ENCODE peak calls at places on chromosomes 4 and X, in ten cellular contexts. One of them, this sample, is unnamed.

GRCh38 chrX:134537179-134537945 is 77.4 kb downstream of the HPRT1 start:
- DNase-seq in tibial nerve: no peak
- DNase-seq in cardiac fibroblast: peak
- DNase-seq in tibial artery: no peak
- DNase-seq in OCI-LY7: no peak
- DNase-seq in foreskin fibroblast: peak
- DNase-seq in pancreas: no peak
- DNase-seq in Panc1: no peak
- DNase-seq in stomach: no peak
- DNase-seq in brain microvascular endothelial cell: peak
- DNase-seq in this sample: no peak

GRCh38 chr4:13344216-13344615 is 139.9 kb downstream of the RAB28 start:
- DNase-seq in tibial nerve: no peak
- DNase-seq in cardiac fibroblast: no peak
- DNase-seq in tibial artery: no peak
- DNase-seq in OCI-LY7: no peak
- DNase-seq in foreskin fibroblast: peak
- DNase-seq in pancreas: no peak
- DNase-seq in Panc1: no peak
- DNase-seq in stomach: no peak
- DNase-seq in brain microvascular endothelial cell: no peak
- DNase-seq in this sample: no peak

GRCh38 chr4:5678977-5679376 is 29.4 kb downstream of the EVC2 start:
- DNase-seq in tibial nerve: no peak
- DNase-seq in cardiac fibroblast: no peak
- DNase-seq in tibial artery: no peak
- DNase-seq in OCI-LY7: no peak
- DNase-seq in foreskin fibroblast: peak
- DNase-seq in pancreas: no peak
- DNase-seq in Panc1: no peak
- DNase-seq in stomach: no peak
- DNase-seq in brain microvascular endothelial cell: no peak
- DNase-seq in this sample: no peak

GRCh38 chrX:110327336-110327735 is 9.5 kb upstream of the AMMECR1 start:
- DNase-seq in tibial nerve: no peak
- DNase-seq in cardiac fibroblast: no peak
- DNase-seq in tibial artery: no peak
- DNase-seq in OCI-LY7: no peak
- DNase-seq in foreskin fibroblast: no peak
- DNase-seq in pancreas: no peak
- DNase-seq in Panc1: no peak
- DNase-seq in stomach: no peak
- DNase-seq in brain microvascular endothelial cell: no peak
- DNase-seq in this sample: no peak

GRCh38 chrX:71111141-71111843 is at the start of gene IL2RG:
- DNase-seq in tibial nerve: no peak
- DNase-seq in cardiac fibroblast: no peak
- DNase-seq in tibial artery: no peak
- DNase-seq in OCI-LY7: peak
- DNase-seq in foreskin fibroblast: no peak
- DNase-seq in pancreas: no peak
- DNase-seq in Panc1: no peak
- DNase-seq in stomach: peak
- DNase-seq in brain microvascular endothelial cell: no peak
- DNase-seq in this sample: no peak

GRCh38 chr4:159129822-159130550 is 27.1 kb downstream of the RAPGEF2 start:
- DNase-seq in tibial nerve: no peak
- DNase-seq in cardiac fibroblast: no peak
- DNase-seq in tibial artery: no peak
- DNase-seq in OCI-LY7: no peak
- DNase-seq in foreskin fibroblast: no peak
- DNase-seq in pancreas: no peak
- DNase-seq in Panc1: no peak
- DNase-seq in stomach: no peak
- DNase-seq in brain microvascular endothelial cell: no peak
- DNase-seq in this sample: no peak

GRCh38 chr4:5747746-5748365 is 36.9 kb downstream of the EVC start:
- DNase-seq in tibial nerve: peak
- DNase-seq in cardiac fibroblast: peak
- DNase-seq in tibial artery: peak
- DNase-seq in OCI-LY7: no peak
- DNase-seq in foreskin fibroblast: peak
- DNase-seq in pancreas: no peak
- DNase-seq in Panc1: peak
- DNase-seq in stomach: no peak
- DNase-seq in brain microvascular endothelial cell: peak
- DNase-seq in this sample: no peak

GRCh38 chrX:151396042-151396826 is 772 bp upstream of the VMA21 start:
- DNase-seq in tibial nerve: peak
- DNase-seq in cardiac fibroblast: no peak
- DNase-seq in tibial artery: peak
- DNase-seq in OCI-LY7: peak
- DNase-seq in foreskin fibroblast: peak
- DNase-seq in pancreas: no peak
- DNase-seq in Panc1: peak
- DNase-seq in stomach: no peak
- DNase-seq in brain microvascular endothelial cell: peak
- DNase-seq in this sample: no peak

GRCh38 chr4:80811413-80811812 is 219.1 kb upstream of the BMP3 start:
- DNase-seq in tibial nerve: no peak
- DNase-seq in cardiac fibroblast: no peak
- DNase-seq in tibial artery: no peak
- DNase-seq in OCI-LY7: no peak
- DNase-seq in foreskin fibroblast: no peak
- DNase-seq in pancreas: no peak
- DNase-seq in Panc1: no peak
- DNase-seq in stomach: no peak
- DNase-seq in brain microvascular endothelial cell: no peak
- DNase-seq in this sample: no peak

GRCh38 chr4:102449751-102450352 is 51.3 kb upstream of the NFKB1 start:
- DNase-seq in tibial nerve: peak
- DNase-seq in cardiac fibroblast: peak
- DNase-seq in tibial artery: no peak
- DNase-seq in OCI-LY7: peak
- DNase-seq in foreskin fibroblast: peak
- DNase-seq in pancreas: no peak
- DNase-seq in Panc1: peak
- DNase-seq in stomach: peak
- DNase-seq in brain microvascular endothelial cell: peak
- DNase-seq in this sample: no peak

GRCh38 chr4:185950891-185951290 is 118.1 kb upstream of the TLR3 start:
- DNase-seq in tibial nerve: peak
- DNase-seq in cardiac fibroblast: peak
- DNase-seq in tibial artery: no peak
- DNase-seq in OCI-LY7: no peak
- DNase-seq in foreskin fibroblast: peak
- DNase-seq in pancreas: no peak
- DNase-seq in Panc1: no peak
- DNase-seq in stomach: no peak
- DNase-seq in brain microvascular endothelial cell: peak
- DNase-seq in this sample: no peak

GRCh38 chrX:39261446-39262147 is 460.3 kb downstream of the MID1IP1 start:
- DNase-seq in tibial nerve: peak
- DNase-seq in cardiac fibroblast: peak
- DNase-seq in tibial artery: no peak
- DNase-seq in OCI-LY7: peak
- DNase-seq in foreskin fibroblast: peak
- DNase-seq in pancreas: no peak
- DNase-seq in Panc1: peak
- DNase-seq in stomach: no peak
- DNase-seq in brain microvascular endothelial cell: peak
- DNase-seq in this sample: no peak

GRCh38 chr4:48227662-48228061 is 42.0 kb downstream of the TEC start:
- DNase-seq in tibial nerve: no peak
- DNase-seq in cardiac fibroblast: no peak
- DNase-seq in tibial artery: no peak
- DNase-seq in OCI-LY7: no peak
- DNase-seq in foreskin fibroblast: peak
- DNase-seq in pancreas: no peak
- DNase-seq in Panc1: no peak
- DNase-seq in stomach: no peak
- DNase-seq in brain microvascular endothelial cell: no peak
- DNase-seq in this sample: no peak

DNA sequence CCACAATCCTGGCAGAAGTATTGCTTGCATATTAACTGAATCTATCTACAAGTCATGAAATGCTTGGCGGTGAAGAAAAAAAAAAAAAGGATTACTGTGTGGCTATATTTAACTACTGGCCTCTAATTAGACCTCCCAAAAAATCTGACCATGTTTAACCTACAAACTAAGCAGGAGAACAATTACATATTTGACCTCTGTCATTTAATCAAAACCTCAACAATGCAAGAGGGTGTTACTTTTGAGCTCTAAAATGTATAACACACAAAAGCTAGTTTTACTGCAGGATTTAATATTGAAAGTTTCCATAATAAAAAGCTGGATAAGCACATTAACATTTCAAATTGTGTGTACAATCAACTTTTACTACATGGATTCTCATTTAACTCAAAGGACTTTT is 1.5 kb downstream of the ITM2A start:
- DNase-seq in tibial nerve: no peak
- DNase-seq in cardiac fibroblast: no peak
- DNase-seq in tibial artery: no peak
- DNase-seq in OCI-LY7: no peak
- DNase-seq in foreskin fibroblast: no peak
- DNase-seq in pancreas: no peak
- DNase-seq in Panc1: no peak
- DNase-seq in stomach: no peak
- DNase-seq in brain microvascular endothelial cell: no peak
- DNase-seq in this sample: no peak
- H3K4me3 ChIP-seq in tibial nerve: peak
- H3K4me3 ChIP-seq in cardiac fibroblast: no peak
- H3K4me3 ChIP-seq in tibial artery: peak
- H3K4me3 ChIP-seq in OCI-LY7: no peak
- H3K4me3 ChIP-seq in foreskin fibroblast: no peak
- H3K4me3 ChIP-seq in pancreas: no peak
- H3K4me3 ChIP-seq in Panc1: no peak
- H3K4me3 ChIP-seq in stomach: no peak
- H3K4me3 ChIP-seq in brain microvascular endothelial cell: no peak
- H3K4me3 ChIP-seq in this sample: peak

GRCh38 chrX:135923353-135923752 is 29.8 kb downstream of the SAGE1 start:
- DNase-seq in tibial nerve: no peak
- DNase-seq in cardiac fibroblast: no peak
- DNase-seq in tibial artery: no peak
- DNase-seq in OCI-LY7: peak
- DNase-seq in foreskin fibroblast: no peak
- DNase-seq in pancreas: no peak
- DNase-seq in Panc1: no peak
- DNase-seq in stomach: no peak
- DNase-seq in brain microvascular endothelial cell: no peak
- DNase-seq in this sample: no peak
- TF ChIP-seq CTCF in tibial nerve: no peak
- TF ChIP-seq CTCF in cardiac fibroblast: no peak
- TF ChIP-seq CTCF in tibial artery: no peak
- TF ChIP-seq CTCF in OCI-LY7: peak
- TF ChIP-seq CTCF in foreskin fibroblast: no peak
- TF ChIP-seq CTCF in pancreas: no peak
- TF ChIP-seq CTCF in Panc1: peak
- TF ChIP-seq CTCF in stomach: no peak
- TF ChIP-seq CTCF in brain microvascular endothelial cell: peak
- TF ChIP-seq CTCF in this sample: no peak

DNA sequence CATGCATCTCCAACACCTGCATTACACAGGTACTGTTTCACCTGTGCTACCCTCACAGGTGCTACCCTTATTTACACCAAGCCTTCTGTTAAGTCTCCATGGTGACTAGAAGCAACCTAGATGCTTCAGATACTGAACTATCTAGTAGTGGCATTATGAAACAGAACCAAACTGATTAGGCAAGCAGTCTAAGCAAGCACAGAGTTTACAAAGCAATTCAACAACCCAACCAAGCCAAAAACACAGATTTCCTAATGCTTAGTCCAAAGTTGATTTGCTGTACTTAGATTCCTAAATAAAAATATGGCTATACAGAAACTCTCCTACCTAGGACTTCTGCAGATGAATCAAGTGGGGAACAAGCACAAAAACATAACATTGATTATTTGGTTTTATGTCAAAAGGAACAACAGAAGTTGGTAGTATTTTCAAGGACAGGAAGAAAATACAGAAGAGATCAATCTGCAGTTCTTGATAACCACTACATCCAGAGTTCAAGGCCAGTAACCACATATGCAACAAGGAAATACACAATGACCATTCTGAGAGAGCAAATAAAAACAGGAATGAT is 3.2 kb downstream of the TAPT1 start:
- DNase-seq in tibial nerve: no peak
- DNase-seq in cardiac fibroblast: no peak
- DNase-seq in tibial artery: no peak
- DNase-seq in OCI-LY7: no peak
- DNase-seq in foreskin fibroblast: no peak
- DNase-seq in pancreas: no peak
- DNase-seq in Panc1: no peak
- DNase-seq in stomach: no peak
- DNase-seq in brain microvascular endothelial cell: no peak
- DNase-seq in this sample: no peak
- H3K4me3 ChIP-seq in tibial nerve: no peak
- H3K4me3 ChIP-seq in cardiac fibroblast: no peak
- H3K4me3 ChIP-seq in tibial artery: no peak
- H3K4me3 ChIP-seq in OCI-LY7: no peak
- H3K4me3 ChIP-seq in foreskin fibroblast: no peak
- H3K4me3 ChIP-seq in pancreas: no peak
- H3K4me3 ChIP-seq in Panc1: no peak
- H3K4me3 ChIP-seq in stomach: no peak
- H3K4me3 ChIP-seq in brain microvascular endothelial cell: no peak
- H3K4me3 ChIP-seq in this sample: peak

GRCh38 chr4:184506527-184507121 is 32.3 kb upstream of the IRF2 start:
- DNase-seq in tibial nerve: no peak
- DNase-seq in cardiac fibroblast: no peak
- DNase-seq in tibial artery: no peak
- DNase-seq in OCI-LY7: peak
- DNase-seq in foreskin fibroblast: peak
- DNase-seq in pancreas: no peak
- DNase-seq in Panc1: no peak
- DNase-seq in stomach: no peak
- DNase-seq in brain microvascular endothelial cell: no peak
- DNase-seq in this sample: no peak
- TF ChIP-seq CTCF in tibial nerve: peak
- TF ChIP-seq CTCF in cardiac fibroblast: peak
- TF ChIP-seq CTCF in tibial artery: peak
- TF ChIP-seq CTCF in OCI-LY7: peak
- TF ChIP-seq CTCF in foreskin fibroblast: no peak
- TF ChIP-seq CTCF in pancreas: no peak
- TF ChIP-seq CTCF in Panc1: peak
- TF ChIP-seq CTCF in stomach: no peak
- TF ChIP-seq CTCF in brain microvascular endothelial cell: peak
- TF ChIP-seq CTCF in this sample: peak